ENCODE peak calls at places on chromosomes 1 and 21, in ten cellular contexts. L, J, Z, H, M, D, X, F, K and Y are unnamed samples.

GRCh38 chr1:43465694-43466152 is 12.0 kb upstream of the HYI start:
- DNase-seq in L (no peak), J (no peak), Z (no peak), H (no peak), M (no peak), D (no peak), X (no peak), F (no peak), K (no peak), Y (no peak)

GRCh38 chr1:156476501-156477298 is 23.9 kb downstream of the MEF2D start:
- DNase-seq in L (peak), J (no peak), Z (no peak), H (no peak), M (no peak), D (peak), X (peak), F (no peak), K (no peak), Y (no peak)

GRCh38 chr21:45502006-45502345 is 40.3 kb downstream of the SLC19A1 start:
- DNase-seq in L (no peak), J (no peak), Z (no peak), H (no peak), M (peak), D (no peak), X (no peak), F (no peak), K (no peak), Y (no peak)

GRCh38 chr1:167882376-167882775 is 31.6 kb downstream of the ADCY10 start:
- DNase-seq in L (no peak), J (no peak), Z (no peak), H (no peak), M (no peak), D (no peak), X (no peak), F (no peak), K (no peak), Y (no peak)

GRCh38 chr21:38858429-38859205 is 52.9 kb downstream of the ETS2 start:
- DNase-seq in L (no peak), J (no peak), Z (no peak), H (no peak), M (no peak), D (peak), X (no peak), F (no peak), K (no peak), Y (no peak)

GRCh38 chr1:6948861-6949260 is 163.6 kb downstream of the CAMTA1 start:
- DNase-seq in L (no peak), J (no peak), Z (no peak), H (no peak), M (no peak), D (peak), X (no peak), F (no peak), K (no peak), Y (no peak)

GRCh38 chr1:45608475-45609156 is 15.2 kb downstream of the CCDC17 start:
- DNase-seq in L (no peak), J (no peak), Z (no peak), H (no peak), M (no peak), D (no peak), X (no peak), F (no peak), K (no peak), Y (no peak)

GRCh38 chr1:12088607-12089006 is 25.5 kb downstream of the TNFRSF8 start:
- DNase-seq in L (no peak), J (no peak), Z (no peak), H (no peak), M (peak), D (no peak), X (no peak), F (no peak), K (no peak), Y (no peak)

GRCh38 chr1:143643148-143643885 is 328.5 kb downstream of the FAM72C start:
- DNase-seq in L (no peak), J (no peak), Z (no peak), H (no peak), M (no peak), D (no peak), X (no peak), F (no peak), K (no peak), Y (no peak)

GRCh38 chr1:105533996-105534395 is 1522.5 kb upstream of the PRMT6 start:
- DNase-seq in L (no peak), J (no peak), Z (no peak), H (no peak), M (no peak), D (no peak), X (no peak), F (no peak), K (no peak), Y (no peak)

GRCh38 chr21:41148798-41149197 is 19.2 kb upstream of the BACE2 start:
- DNase-seq in L (no peak), J (no peak), Z (no peak), H (no peak), M (no peak), D (no peak), X (no peak), F (no peak), K (no peak), Y (no peak)

GRCh38 chr1:175976865-175977642 is 230.0 kb downstream of the COP1 start:
- DNase-seq in L (peak), J (no peak), Z (no peak), H (no peak), M (no peak), D (peak), X (peak), F (no peak), K (no peak), Y (no peak)

GRCh38 chr1:196723325-196724185 is 51.1 kb upstream of the CFHR3 start:
- DNase-seq in L (peak), J (peak), Z (peak), H (no peak), M (peak), D (peak), X (peak), F (peak), K (no peak), Y (peak)

GRCh38 chr1:108502624-108503023 is 52.5 kb downstream of the NBPF6 start:
- DNase-seq in L (no peak), J (no peak), Z (no peak), H (no peak), M (no peak), D (peak), X (peak), F (no peak), K (no peak), Y (no peak)

GRCh38 chr1:233261206-233261605 is 34.3 kb downstream of the PCNX2 start:
- DNase-seq in L (no peak), J (no peak), Z (no peak), H (peak), M (no peak), D (no peak), X (no peak), F (no peak), K (no peak), Y (no peak)

GRCh38 chr21:46003575-46004007 is 22.0 kb downstream of the COL6A1 start:
- DNase-seq in L (no peak), J (peak), Z (no peak), H (no peak), M (peak), D (no peak), X (no peak), F (peak), K (peak), Y (no peak)

GRCh38 chr21:31530918-31531705 is 128.4 kb upstream of the SOD1 start:
- DNase-seq in L (no peak), J (no peak), Z (no peak), H (no peak), M (no peak), D (no peak), X (no peak), F (peak), K (no peak), Y (no peak)

GRCh38 chr21:29671728-29672127 is 268.1 kb downstream of the GRIK1 start:
- DNase-seq in L (no peak), J (no peak), Z (no peak), H (no peak), M (no peak), D (no peak), X (no peak), F (no peak), K (no peak), Y (no peak)

GRCh38 chr1:46401964-46402626 is 8.0 kb downstream of the FAAH start:
- DNase-seq in L (peak), J (peak), Z (peak), H (no peak), M (no peak), D (peak), X (peak), F (peak), K (peak), Y (peak)

GRCh38 chr21:44311108-44311507 is 11.3 kb downstream of the PFKL start:
- DNase-seq in L (no peak), J (no peak), Z (no peak), H (no peak), M (no peak), D (no peak), X (no peak), F (no peak), K (no peak), Y (no peak)

GRCh38 chr1:219088778-219089557 is 84.7 kb upstream of the LYPLAL1 start:
- DNase-seq in L (peak), J (no peak), Z (no peak), H (peak), M (no peak), D (peak), X (peak), F (no peak), K (peak), Y (peak)

GRCh38 chr1:150194381-150195031 is 41.4 kb downstream of the ANP32E start:
- DNase-seq in L (peak), J (no peak), Z (no peak), H (no peak), M (no peak), D (peak), X (peak), F (no peak), K (no peak), Y (peak)

GRCh38 chr1:9537863-9538668 is 1.2 kb upstream of the SLC25A33 start:
- DNase-seq in L (no peak), J (no peak), Z (no peak), H (no peak), M (no peak), D (no peak), X (no peak), F (peak), K (peak), Y (no peak)

GRCh38 chr1:46131727-46132528 is 501 bp downstream of the PIK3R3 start:
- DNase-seq in L (peak), J (peak), Z (peak), H (no peak), M (peak), D (peak), X (peak), F (peak), K (no peak), Y (no peak)

GRCh38 chr1:161733526-161733925 is 12.2 kb downstream of the FCRLB start:
- DNase-seq in L (peak), J (no peak), Z (no peak), H (no peak), M (no peak), D (peak), X (peak), F (no peak), K (no peak), Y (peak)

DNA sequence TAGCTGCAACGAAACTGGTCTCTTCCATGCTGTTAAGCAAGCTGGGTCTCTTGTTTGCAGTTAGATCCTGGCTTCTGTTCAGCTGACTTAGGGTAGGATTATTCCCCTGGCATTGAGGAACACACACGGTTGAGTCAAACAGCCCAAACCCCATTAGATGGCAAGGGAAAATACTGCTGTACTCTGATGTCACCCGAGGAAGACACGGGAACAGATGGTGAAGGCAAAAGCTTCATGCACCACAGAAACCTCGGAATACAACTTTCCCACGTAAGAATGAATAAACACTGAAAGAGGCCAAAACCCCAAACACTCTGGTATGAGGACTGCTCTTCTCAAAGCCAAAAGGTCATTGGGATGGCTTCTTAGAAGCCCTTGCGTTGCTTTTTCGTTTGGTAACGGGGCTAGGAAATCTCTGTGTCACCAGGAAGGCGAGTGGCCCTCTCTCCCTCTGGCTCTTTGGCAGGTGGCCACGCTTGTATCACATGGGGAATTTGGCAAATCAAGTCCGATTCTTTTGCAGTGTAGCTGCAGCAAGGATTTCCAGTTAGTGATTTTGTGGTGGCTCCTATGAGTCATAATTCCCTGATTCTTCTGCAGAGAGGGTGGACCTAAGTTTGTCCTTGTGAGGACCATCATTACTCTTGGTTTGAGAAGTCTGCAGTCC is 16.7 kb upstream of the LYST start:
- DNase-seq in L (peak), J (no peak), Z (no peak), H (peak), M (no peak), D (peak), X (peak), F (peak), K (peak), Y (peak)
- H3K4me3 ChIP-seq in L (peak), J (no peak), Z (no peak), H (peak), M (no peak), D (peak), X (peak), F (no peak), K (no peak), Y (peak)

GRCh38 chr21:20016431-20017005 is 981.7 kb upstream of the NCAM2 start:
- DNase-seq in L (no peak), J (no peak), Z (peak), H (no peak), M (no peak), D (no peak), X (no peak), F (no peak), K (no peak), Y (no peak)
- H3K4me3 ChIP-seq in L (no peak), J (no peak), Z (no peak), H (no peak), M (no peak), D (no peak), X (no peak), F (no peak), K (no peak), Y (no peak)

GRCh38 chr1:30755334-30755733 is 2.2 kb downstream of the LAPTM5 start:
- DNase-seq in L (no peak), J (no peak), Z (no peak), H (no peak), M (no peak), D (no peak), X (no peak), F (no peak), K (no peak), Y (no peak)

GRCh38 chr1:30756206-30756544 is 1.4 kb downstream of the LAPTM5 start:
- DNase-seq in L (no peak), J (no peak), Z (no peak), H (no peak), M (no peak), D (no peak), X (no peak), F (no peak), K (no peak), Y (no peak)

GRCh38 chr1:30755746-30756145 is 1.8 kb downstream of the LAPTM5 start:
- DNase-seq in L (no peak), J (no peak), Z (no peak), H (no peak), M (no peak), D (no peak), X (no peak), F (no peak), K (no peak), Y (no peak)

GRCh38 chr1:30757196-30757949 is at the start of gene LAPTM5:
- DNase-seq in L (peak), J (no peak), Z (no peak), H (peak), M (peak), D (no peak), X (peak), F (no peak), K (peak), Y (no peak)

DNA sequence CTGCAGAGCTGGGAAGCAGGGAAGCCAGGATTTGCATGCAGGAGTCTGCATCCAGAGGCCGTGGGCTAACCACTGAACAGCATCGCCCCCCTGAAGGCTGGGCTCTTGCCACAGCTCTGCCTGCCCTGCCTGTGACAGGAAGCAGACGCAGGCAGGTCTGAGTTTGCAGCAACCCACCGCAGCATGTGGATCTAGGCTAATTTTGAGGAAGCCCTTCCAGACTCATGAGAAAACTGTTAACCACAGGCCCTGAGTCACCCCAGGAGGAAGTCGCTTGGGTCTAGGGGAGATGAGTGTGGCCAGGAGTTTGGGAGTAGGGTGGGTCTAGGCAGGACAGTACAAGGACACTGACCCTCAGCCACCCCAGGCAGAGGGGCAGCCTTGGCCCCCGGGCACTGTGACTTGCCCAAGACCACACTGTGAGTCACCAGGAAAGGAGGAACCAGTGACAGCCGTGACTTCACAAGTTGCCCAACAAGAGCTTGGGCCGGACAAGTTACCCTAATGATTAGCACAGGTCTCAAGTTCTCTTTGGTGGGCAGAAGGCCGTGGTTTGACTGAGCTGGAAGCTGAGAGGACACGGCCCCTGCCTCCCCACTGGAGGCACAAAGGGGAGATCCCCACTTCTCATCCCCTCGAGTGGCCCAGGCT is 904 bp downstream of the LAPTM5 start:
- DNase-seq in L (peak), J (no peak), Z (no peak), H (peak), M (peak), D (peak), X (peak), F (no peak), K (peak), Y (no peak)
- H3K4me3 ChIP-seq in L (no peak), J (no peak), Z (no peak), H (peak), M (peak), D (no peak), X (no peak), F (peak), K (peak), Y (no peak)

GRCh38 chr1:237041795-237042466 is at the start of gene RYR2:
- DNase-seq in L (no peak), J (peak), Z (peak), H (peak), M (no peak), D (no peak), X (no peak), F (no peak), K (no peak), Y (no peak)
- H3K4me3 ChIP-seq in L (no peak), J (peak), Z (peak), H (no peak), M (no peak), D (no peak), X (no peak), F (peak), K (peak), Y (peak)